ENCODE peak calls at places on chromosomes 4 and X, in seven cellular contexts. C, A, T, I, F, M and B are unnamed samples.

GRCh38 chr4:88230399-88230798 is 54.0 kb downstream of the PPM1K start:
- DNase-seq in M (no peak), I (no peak), A (no peak), T (no peak), C (no peak), F (no peak), B (no peak)

GRCh38 chr4:167623241-167623572 is 388.9 kb upstream of the SPOCK3 start:
- DNase-seq in M (no peak), T (no peak), I (no peak), F (no peak), A (no peak), C (no peak), B (no peak)

GRCh38 chrX:39201305-39201990 is 400.2 kb downstream of the MID1IP1 start:
- DNase-seq in C (no peak), M (no peak), T (no peak), F (no peak), A (no peak), I (no peak), B (no peak)

GRCh38 chr4:3355266-3355748 is 62.5 kb downstream of the RGS12 start:
- DNase-seq in I (no peak), F (no peak), M (no peak), C (peak; percentile 24), T (no peak), A (no peak), B (no peak)

GRCh38 chr4:25076625-25077413 is 46.1 kb upstream of the LGI2 start:
- DNase-seq in I (no peak), F (no peak), M (no peak), T (no peak), C (no peak), A (peak; percentile 13), B (no peak)

GRCh38 chr4:155799106-155799793 is 40.4 kb downstream of the GUCY1B1 start:
- DNase-seq in T (no peak), I (no peak), A (no peak), C (no peak), M (no peak), F (no peak), B (no peak)

GRCh38 chr4:170374770-170375169 is 285.0 kb upstream of the AADAT start:
- DNase-seq in T (peak; percentile 1), M (no peak), A (no peak), C (no peak), F (no peak), I (no peak), B (no peak)

GRCh38 chrX:1485033-1485432 is 32.3 kb upstream of the ASMTL start:
- DNase-seq in T (no peak), M (no peak), I (no peak), C (no peak), F (no peak), A (peak; percentile 18), B (no peak)

GRCh38 chr4:118077767-118078105 is 43.5 kb downstream of the NDST3 start:
- DNase-seq in A (no peak), F (no peak), I (no peak), T (no peak), C (no peak), M (no peak), B (no peak)

GRCh38 chr4:185464184-185464583 is 7.3 kb downstream of the CCDC110 start:
- DNase-seq in I (no peak), F (no peak), T (no peak), M (no peak), A (no peak), C (no peak), B (no peak)

GRCh38 chr4:7852568-7853185 is 87.0 kb downstream of the AFAP1 start:
- DNase-seq in I (peak; percentile 41), A (no peak), T (no peak), F (no peak), C (no peak), M (peak; percentile 48), B (no peak)

GRCh38 chr4:35541146-35541887 is 703.0 kb downstream of the ARAP2 start:
- DNase-seq in A (peak; percentile 60), C (no peak), M (no peak), I (no peak), T (no peak), F (no peak), B (no peak)

GRCh38 chr4:119536572-119537528 is 91.8 kb downstream of the PDE5A start:
- DNase-seq in T (no peak), F (no peak), A (no peak), C (no peak), M (no peak), I (no peak), B (no peak)

GRCh38 chr4:71430609-71431008 is 91.8 kb downstream of the SLC4A4 start:
- DNase-seq in M (no peak), F (no peak), I (no peak), C (no peak), T (no peak), A (no peak), B (no peak)

GRCh38 chr4:28369504-28369903 is 1508.9 kb downstream of the STIM2 start:
- DNase-seq in T (no peak), I (no peak), M (no peak), A (no peak), F (no peak), C (no peak), B (no peak)

GRCh38 chr4:13966241-13967195 is 339.0 kb upstream of the BOD1L1 start:
- DNase-seq in I (no peak), C (no peak), A (no peak), T (no peak), M (no peak), F (no peak), B (no peak)

GRCh38 chrX:40202456-40202855 is 104.7 kb upstream of the BCOR start:
- DNase-seq in M (no peak), I (no peak), F (no peak), T (no peak), A (no peak), C (no peak), B (no peak)

GRCh38 chrX:130336531-130336930 is 3.2 kb upstream of the SLC25A14 start:
- DNase-seq in A (no peak), F (no peak), I (no peak), T (no peak), M (no peak), C (no peak), B (no peak)

GRCh38 chr4:124265701-124266100 is 446.8 kb downstream of the ANKRD50 start:
- DNase-seq in T (no peak), I (no peak), A (no peak), M (no peak), F (no peak), C (no peak), B (no peak)

GRCh38 chr4:94525993-94526740 is 74.4 kb downstream of the PDLIM5 start:
- DNase-seq in C (no peak), T (no peak), F (no peak), A (no peak), M (no peak), I (no peak), B (no peak)

GRCh38 chr4:134773497-134774000 is 572.0 kb upstream of the PABPC4L start:
- DNase-seq in F (no peak), I (no peak), M (no peak), C (no peak), A (no peak), T (no peak), B (no peak)

GRCh38 chr4:180486342-180486741 is 1756.9 kb upstream of the TENM3 start:
- DNase-seq in M (no peak), A (no peak), C (no peak), T (no peak), F (no peak), I (no peak), B (no peak)

GRCh38 chr4:84750956-84751275 is 168.0 kb downstream of the CDS1 start:
- DNase-seq in M (no peak), C (no peak), T (no peak), I (no peak), F (no peak), A (no peak), B (no peak)

GRCh38 chrX:115892787-115893671 is 277.5 kb upstream of the AGTR2 start:
- DNase-seq in A (peak; percentile 82), M (no peak), T (no peak), I (peak; percentile 91), F (no peak), C (peak; percentile 74), B (no peak)
- TF ChIP-seq CTCF in A (peak; percentile 58), M (no peak), T (no peak), I (peak; percentile 50), F (no peak), C (peak; percentile 38), B (peak; percentile 30)

GRCh38 chr4:182495111-182495510 is 251.9 kb downstream of the TENM3 start:
- DNase-seq in C (no peak), F (no peak), I (no peak), A (no peak), T (no peak), M (no peak), B (no peak)

GRCh38 chr4:182495986-182496385 is 252.8 kb downstream of the TENM3 start:
- DNase-seq in I (no peak), A (no peak), T (no peak), M (no peak), F (no peak), C (no peak), B (no peak)

GRCh38 chr4:182494103-182494502 is 250.9 kb downstream of the TENM3 start:
- DNase-seq in M (no peak), T (no peak), A (no peak), F (no peak), I (no peak), C (no peak), B (no peak)

GRCh38 chr4:182493377-182493776 is 250.2 kb downstream of the TENM3 start:
- DNase-seq in I (no peak), F (no peak), C (no peak), A (no peak), M (no peak), T (no peak), B (no peak)

DNA sequence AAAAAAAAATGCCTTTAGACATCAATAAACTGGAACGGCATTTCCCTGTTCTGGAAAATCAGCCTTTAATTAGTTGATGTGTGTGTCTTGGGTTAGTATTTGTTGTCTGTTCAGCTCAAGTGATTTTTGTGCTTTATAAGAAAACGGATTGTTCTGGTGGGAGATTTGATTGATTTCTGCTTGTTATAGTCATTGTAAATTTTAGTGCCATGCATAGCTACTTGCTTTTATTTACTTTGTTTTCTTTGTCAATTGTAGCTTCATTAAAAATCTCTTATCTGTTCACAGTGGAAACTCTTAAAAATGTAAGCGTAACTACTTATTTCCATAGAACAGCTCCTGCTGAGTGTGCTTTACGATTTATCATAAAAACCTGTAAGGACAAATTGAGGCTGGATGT is 253.2 kb downstream of the TENM3 start:
- DNase-seq in C (no peak), F (no peak), M (no peak), I (no peak), T (no peak), A (no peak), B (no peak)
- H3K4me1 ChIP-seq in C (peaks cover 3% of the 10 kb centered on the region), F (no peaks in the 10 kb centered on the region), M (no peaks in the 10 kb centered on the region), I (peaks cover 5% of the 10 kb centered on the region), T (no peaks in the 10 kb centered on the region), A (peaks cover 17% of the 10 kb centered on the region), B (peaks cover 9% of the 10 kb centered on the region)

GRCh38 chr4:184157322-184157721 is 60.4 kb downstream of the ENPP6 start:
- DNase-seq in A (no peak), F (no peak), I (no peak), M (no peak), C (no peak), T (no peak), B (no peak)
- H3K27ac ChIP-seq in A (no peak overlapping the region), F (no peak overlapping the region), I (no peak overlapping the region), M (peak overlapping the region; percentile 52), C (no peak overlapping the region), T (no peak overlapping the region), B (no peak overlapping the region)

DNA sequence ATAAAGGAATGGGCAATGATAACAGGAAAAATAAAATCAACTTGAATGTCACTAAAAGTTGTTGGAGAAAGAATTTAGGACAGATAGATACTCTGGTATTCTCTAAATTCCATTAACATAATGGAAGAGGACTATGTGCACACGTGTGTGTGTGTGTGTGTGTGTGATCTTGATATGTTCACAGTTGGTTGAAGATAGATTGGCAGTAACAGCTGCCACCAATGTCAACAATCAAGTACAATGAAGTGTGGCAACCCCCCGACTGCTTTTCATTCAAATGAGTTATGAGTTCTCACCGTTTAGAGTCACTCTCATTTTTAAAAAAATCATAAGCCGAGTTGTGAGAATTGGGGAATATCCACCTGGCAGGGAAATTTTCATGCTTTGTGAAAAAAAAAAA is 414.7 kb upstream of the PITX2 start:
- DNase-seq in I (no peak), F (no peak), M (no peak), A (no peak), T (no peak), C (no peak), B (no peak)
- TF ChIP-seq CTCF in I (no peak), F (no peak), M (no peak), A (no peak), T (no peak), C (no peak), B (no peak)